ENCODE peak calls at places on chromosome 16, in five cellular contexts. P, L, O, K and M are unnamed samples.

GRCh38 chr16:23801387-23801786 is 34.4 kb upstream of the PRKCB start:
- DNase-seq in P (peak; percentile 18), L (peak; percentile 68), O (peak; percentile 49), K (peak; percentile 79), M (peak; percentile 84)

GRCh38 chr16:57345666-57346204 is 12.8 kb upstream of the CCL22 start:
- DNase-seq in K (no peak), O (no peak), P (no peak), L (no peak), M (no peak)

GRCh38 chr16:15949210-15950166 is at the start of gene ABCC1:
- DNase-seq in K (peak; percentile 62), O (no peak), P (peak; percentile 65), L (peak; percentile 70), M (no peak)

GRCh38 chr16:25676820-25677219 is 14.9 kb upstream of the HS3ST4 start:
- DNase-seq in O (no peak), P (no peak), K (no peak), L (no peak), M (no peak)

GRCh38 chr16:9241177-9241576 is 149.7 kb downstream of the HAPSTR1 start:
- DNase-seq in O (no peak), P (no peak), L (no peak), K (no peak), M (no peak)

GRCh38 chr16:29820271-29820701 is at the start of gene MVP:
- DNase-seq in K (peak; percentile 84), P (peak; percentile 48), O (peak; percentile 59), L (no peak), M (peak; percentile 62)

GRCh38 chr16:63372283-63372682 is 1336.0 kb upstream of the CDH8 start:
- DNase-seq in L (no peak), O (no peak), P (no peak), K (no peak), M (no peak)

GRCh38 chr16:9195301-9195700 is 103.9 kb downstream of the HAPSTR1 start:
- DNase-seq in P (no peak), L (no peak), O (no peak), K (no peak), M (no peak)

GRCh38 chr16:2501938-2502900 is 11.5 kb upstream of the ATP6V0C start:
- DNase-seq in L (no peak), P (no peak), K (no peak), O (no peak), M (no peak)

GRCh38 chr16:26772503-26772902 is 294.2 kb upstream of the C16orf82 start:
- DNase-seq in L (no peak), P (no peak), K (no peak), O (peak; percentile 40), M (no peak)

GRCh38 chr16:17105239-17105721 is 365.5 kb downstream of the XYLT1 start:
- DNase-seq in K (no peak), O (no peak), P (no peak), L (no peak), M (no peak)

GRCh38 chr16:9159839-9160550 is 68.6 kb downstream of the HAPSTR1 start:
- DNase-seq in O (peak; percentile 63), K (peak; percentile 59), L (peak; percentile 86), P (no peak), M (peak; percentile 71)

GRCh38 chr16:67874147-67874771 is 1.4 kb downstream of the EDC4 start:
- DNase-seq in P (no peak), K (no peak), O (no peak), L (no peak), M (no peak)

GRCh38 chr16:69709456-69710084 is 16.8 kb downstream of the NQO1 start:
- DNase-seq in O (peak; percentile 70), P (no peak), L (peak; percentile 63), K (no peak), M (peak; percentile 78)

GRCh38 chr16:24348511-24349290 is 92.6 kb downstream of the CACNG3 start:
- DNase-seq in L (peak; percentile 76), O (no peak), K (no peak), P (no peak), M (no peak)

GRCh38 chr16:66342294-66342900 is 24.1 kb upstream of the CDH5 start:
- DNase-seq in L (peak; percentile 64), K (no peak), O (no peak), P (no peak), M (no peak)

GRCh38 chr16:48969611-48970010 is 312.0 kb downstream of the CBLN1 start:
- DNase-seq in L (no peak), K (no peak), P (no peak), O (no peak), M (no peak)

GRCh38 chr16:58026139-58026704 is 668 bp downstream of the MMP15 start:
- DNase-seq in L (peak; percentile 61), O (no peak), K (peak; percentile 69), P (peak; percentile 40), M (no peak)

GRCh38 chr16:17940584-17940983 is 396.0 kb downstream of the NPIPA8 start:
- DNase-seq in L (no peak), O (no peak), P (no peak), K (no peak), M (no peak)

GRCh38 chr16:76193851-76194620 is 83.2 kb upstream of the CNTNAP4 start:
- DNase-seq in K (no peak), P (no peak), O (peak; percentile 3), L (no peak), M (no peak)